ENCODE peak calls at places on chromosomes 3 and 15, in eight cellular contexts. One of them, this sample, is unnamed.

GRCh38 chr3:175200391-175200790 is 341.3 kb downstream of the NAALADL2 start:
- DNase-seq in hepatocyte: no peak
- DNase-seq in endothelial cell: no peak
- DNase-seq in progenitor cell of endocrine pancreas: no peak
- DNase-seq in CD8-positive, alpha-beta T cell: no peak
- DNase-seq in bronchial epithelial cell: no peak
- DNase-seq in kidney: no peak
- DNase-seq in upper lobe of right lung: no peak
- DNase-seq in this sample: no peak

GRCh38 chr3:159992601-159993000 is 4.0 kb downstream of the IL12A start:
- DNase-seq in hepatocyte: no peak
- DNase-seq in endothelial cell: no peak
- DNase-seq in progenitor cell of endocrine pancreas: no peak
- DNase-seq in CD8-positive, alpha-beta T cell: no peak
- DNase-seq in bronchial epithelial cell: no peak
- DNase-seq in kidney: no peak
- DNase-seq in upper lobe of right lung: no peak
- DNase-seq in this sample: no peak

GRCh38 chr3:40649346-40649745 is 124.6 kb downstream of the ZNF621 start:
- DNase-seq in hepatocyte: no peak
- DNase-seq in endothelial cell: no peak
- DNase-seq in progenitor cell of endocrine pancreas: no peak
- DNase-seq in CD8-positive, alpha-beta T cell: no peak
- DNase-seq in bronchial epithelial cell: peak; percentile 81
- DNase-seq in kidney: no peak
- DNase-seq in upper lobe of right lung: no peak
- DNase-seq in this sample: no peak

GRCh38 chr3:139216958-139217357 is 126.9 kb upstream of the MRPS22 start:
- DNase-seq in hepatocyte: no peak
- DNase-seq in endothelial cell: no peak
- DNase-seq in progenitor cell of endocrine pancreas: no peak
- DNase-seq in CD8-positive, alpha-beta T cell: no peak
- DNase-seq in bronchial epithelial cell: no peak
- DNase-seq in kidney: no peak
- DNase-seq in upper lobe of right lung: no peak
- DNase-seq in this sample: no peak

GRCh38 chr15:69852482-69853275 is 245.0 kb downstream of the TLE3 start:
- DNase-seq in hepatocyte: no peak
- DNase-seq in endothelial cell: no peak
- DNase-seq in progenitor cell of endocrine pancreas: no peak
- DNase-seq in CD8-positive, alpha-beta T cell: no peak
- DNase-seq in bronchial epithelial cell: no peak
- DNase-seq in kidney: no peak
- DNase-seq in upper lobe of right lung: no peak
- DNase-seq in this sample: no peak

GRCh38 chr3:37974121-37974927 is 16.3 kb upstream of the VILL start:
- DNase-seq in hepatocyte: peak; percentile 82
- DNase-seq in endothelial cell: peak; percentile 77
- DNase-seq in progenitor cell of endocrine pancreas: peak; percentile 59
- DNase-seq in CD8-positive, alpha-beta T cell: peak; percentile 42
- DNase-seq in bronchial epithelial cell: peak; percentile 49
- DNase-seq in kidney: no peak
- DNase-seq in upper lobe of right lung: peak; percentile 79
- DNase-seq in this sample: peak; percentile 57

GRCh38 chr3:60282840-60283239 is 968.4 kb downstream of the FHIT start:
- DNase-seq in hepatocyte: no peak
- DNase-seq in endothelial cell: no peak
- DNase-seq in progenitor cell of endocrine pancreas: no peak
- DNase-seq in CD8-positive, alpha-beta T cell: no peak
- DNase-seq in bronchial epithelial cell: no peak
- DNase-seq in kidney: no peak
- DNase-seq in upper lobe of right lung: no peak
- DNase-seq in this sample: no peak

GRCh38 chr15:78131295-78132021 is at the start of gene CIB2:
- DNase-seq in hepatocyte: peak; percentile 93
- DNase-seq in endothelial cell: peak; percentile 89
- DNase-seq in progenitor cell of endocrine pancreas: peak; percentile 89
- DNase-seq in CD8-positive, alpha-beta T cell: peak; percentile 47
- DNase-seq in bronchial epithelial cell: no peak
- DNase-seq in kidney: peak; percentile 91
- DNase-seq in upper lobe of right lung: peak; percentile 86
- DNase-seq in this sample: peak; percentile 72

GRCh38 chr15:68413363-68414255 is 18.4 kb downstream of the ITGA11 start:
- DNase-seq in hepatocyte: no peak
- DNase-seq in endothelial cell: no peak
- DNase-seq in progenitor cell of endocrine pancreas: no peak
- DNase-seq in CD8-positive, alpha-beta T cell: no peak
- DNase-seq in bronchial epithelial cell: no peak
- DNase-seq in kidney: peak; percentile 53
- DNase-seq in upper lobe of right lung: no peak
- DNase-seq in this sample: no peak

GRCh38 chr3:189488241-189488767 is 142.9 kb upstream of the TP63 start:
- DNase-seq in hepatocyte: peak; percentile 54
- DNase-seq in endothelial cell: no peak
- DNase-seq in progenitor cell of endocrine pancreas: no peak
- DNase-seq in CD8-positive, alpha-beta T cell: no peak
- DNase-seq in bronchial epithelial cell: peak; percentile 93
- DNase-seq in kidney: no peak
- DNase-seq in upper lobe of right lung: no peak
- DNase-seq in this sample: no peak

GRCh38 chr3:136753112-136753939 is 1.1 kb upstream of the STAG1 start:
- DNase-seq in hepatocyte: no peak
- DNase-seq in endothelial cell: no peak
- DNase-seq in progenitor cell of endocrine pancreas: no peak
- DNase-seq in CD8-positive, alpha-beta T cell: no peak
- DNase-seq in bronchial epithelial cell: no peak
- DNase-seq in kidney: no peak
- DNase-seq in upper lobe of right lung: no peak
- DNase-seq in this sample: no peak

GRCh38 chr3:38404286-38404685 is 49.4 kb upstream of the ACVR2B start:
- DNase-seq in hepatocyte: peak; percentile 35
- DNase-seq in endothelial cell: no peak
- DNase-seq in progenitor cell of endocrine pancreas: no peak
- DNase-seq in CD8-positive, alpha-beta T cell: no peak
- DNase-seq in bronchial epithelial cell: peak; percentile 38
- DNase-seq in kidney: no peak
- DNase-seq in upper lobe of right lung: no peak
- DNase-seq in this sample: no peak

GRCh38 chr3:155807823-155808222 is 1.7 kb upstream of the C3orf33 start:
- DNase-seq in hepatocyte: no peak
- DNase-seq in endothelial cell: no peak
- DNase-seq in progenitor cell of endocrine pancreas: no peak
- DNase-seq in CD8-positive, alpha-beta T cell: no peak
- DNase-seq in bronchial epithelial cell: no peak
- DNase-seq in kidney: no peak
- DNase-seq in upper lobe of right lung: no peak
- DNase-seq in this sample: no peak

GRCh38 chr3:159865042-159865579 is 123.5 kb upstream of the IL12A start:
- DNase-seq in hepatocyte: no peak
- DNase-seq in endothelial cell: no peak
- DNase-seq in progenitor cell of endocrine pancreas: no peak
- DNase-seq in CD8-positive, alpha-beta T cell: no peak
- DNase-seq in bronchial epithelial cell: no peak
- DNase-seq in kidney: no peak
- DNase-seq in upper lobe of right lung: no peak
- DNase-seq in this sample: no peak

GRCh38 chr15:68374346-68374745 is 57.6 kb downstream of the ITGA11 start:
- DNase-seq in hepatocyte: no peak
- DNase-seq in endothelial cell: no peak
- DNase-seq in progenitor cell of endocrine pancreas: no peak
- DNase-seq in CD8-positive, alpha-beta T cell: no peak
- DNase-seq in bronchial epithelial cell: no peak
- DNase-seq in kidney: no peak
- DNase-seq in upper lobe of right lung: no peak
- DNase-seq in this sample: no peak

GRCh38 chr3:195003006-195003892 is 267.7 kb downstream of the XXYLT1 start:
- DNase-seq in hepatocyte: no peak
- DNase-seq in endothelial cell: no peak
- DNase-seq in progenitor cell of endocrine pancreas: no peak
- DNase-seq in CD8-positive, alpha-beta T cell: no peak
- DNase-seq in bronchial epithelial cell: peak; percentile 35
- DNase-seq in kidney: no peak
- DNase-seq in upper lobe of right lung: peak; percentile 72
- DNase-seq in this sample: no peak

DNA sequence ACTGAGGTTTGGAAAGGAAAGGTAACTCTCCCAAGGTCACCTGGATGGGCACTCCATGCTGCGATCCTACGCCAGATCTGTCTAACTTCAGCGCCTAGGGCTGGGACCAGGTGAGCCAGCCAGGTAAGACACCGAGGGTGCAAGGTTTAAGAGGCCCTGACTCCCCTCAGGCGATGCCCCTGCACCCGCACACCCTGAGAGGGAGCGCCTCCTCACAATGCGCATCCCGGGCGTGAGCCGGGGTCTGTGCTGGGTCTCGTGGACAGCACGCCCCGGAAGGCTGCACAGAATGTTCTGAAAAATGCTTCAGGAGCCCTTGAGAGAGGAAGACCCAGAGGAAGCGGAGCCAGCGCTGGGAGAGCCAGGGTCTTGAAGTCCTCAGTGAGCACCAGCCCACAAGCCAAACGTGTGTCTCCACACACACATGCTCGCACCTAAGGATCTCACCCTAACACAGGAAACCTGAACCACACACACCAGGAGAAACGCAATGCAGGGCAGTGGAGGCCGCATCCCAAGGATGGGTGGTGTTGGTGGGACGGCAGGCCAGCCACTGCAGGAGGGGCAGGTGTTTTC is 142.0 kb downstream of the ADAMTS17 start:
- DNase-seq in hepatocyte: no peak
- DNase-seq in endothelial cell: no peak
- DNase-seq in progenitor cell of endocrine pancreas: no peak
- DNase-seq in CD8-positive, alpha-beta T cell: no peak
- DNase-seq in bronchial epithelial cell: no peak
- DNase-seq in kidney: peak; percentile 60
- DNase-seq in upper lobe of right lung: no peak
- DNase-seq in this sample: no peak
- TF ChIP-seq CTCF in hepatocyte: no peak
- TF ChIP-seq CTCF in endothelial cell: no peak
- TF ChIP-seq CTCF in progenitor cell of endocrine pancreas: no peak
- TF ChIP-seq CTCF in CD8-positive, alpha-beta T cell: no peak
- TF ChIP-seq CTCF in bronchial epithelial cell: no peak
- TF ChIP-seq CTCF in kidney: no peak
- TF ChIP-seq CTCF in upper lobe of right lung: no peak
- TF ChIP-seq CTCF in this sample: no peak

DNA sequence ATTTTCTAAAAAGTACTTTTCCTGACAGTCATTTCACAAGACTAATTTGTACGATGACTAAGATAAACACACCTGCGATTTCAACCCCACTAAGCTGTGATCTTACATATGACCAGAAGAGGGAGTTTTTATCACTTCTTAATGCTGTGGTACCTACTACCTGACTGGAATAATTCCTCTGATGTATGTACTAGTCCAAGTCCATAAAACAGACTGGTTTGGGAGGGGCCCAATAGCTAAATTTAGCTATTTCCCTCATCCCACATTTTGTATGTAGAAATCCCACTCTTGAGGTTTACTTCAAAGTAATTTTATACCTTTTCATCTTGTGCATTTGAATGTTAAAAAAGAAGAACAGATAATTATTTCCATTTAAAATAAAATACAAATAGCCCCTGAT is 49.7 kb upstream of the SCAANT1 start:
- DNase-seq in hepatocyte: peak; percentile 60
- DNase-seq in endothelial cell: no peak
- DNase-seq in progenitor cell of endocrine pancreas: no peak
- DNase-seq in CD8-positive, alpha-beta T cell: no peak
- DNase-seq in bronchial epithelial cell: peak; percentile 82
- DNase-seq in kidney: no peak
- DNase-seq in upper lobe of right lung: no peak
- DNase-seq in this sample: no peak
- TF ChIP-seq CTCF in hepatocyte: peak; percentile 58
- TF ChIP-seq CTCF in endothelial cell: peak; percentile 84
- TF ChIP-seq CTCF in progenitor cell of endocrine pancreas: peak; percentile 72
- TF ChIP-seq CTCF in CD8-positive, alpha-beta T cell: peak; percentile 83
- TF ChIP-seq CTCF in bronchial epithelial cell: peak; percentile 50
- TF ChIP-seq CTCF in kidney: peak; percentile 66
- TF ChIP-seq CTCF in upper lobe of right lung: peak; percentile 78
- TF ChIP-seq CTCF in this sample: peak; percentile 80

GRCh38 chr3:48408823-48409281 is 21.0 kb downstream of the PLXNB1 start:
- DNase-seq in hepatocyte: no peak
- DNase-seq in endothelial cell: no peak
- DNase-seq in progenitor cell of endocrine pancreas: peak; percentile 5
- DNase-seq in CD8-positive, alpha-beta T cell: no peak
- DNase-seq in bronchial epithelial cell: no peak
- DNase-seq in kidney: no peak
- DNase-seq in upper lobe of right lung: peak; percentile 44
- DNase-seq in this sample: peak; percentile 6
- TF ChIP-seq CTCF in hepatocyte: no peak
- TF ChIP-seq CTCF in endothelial cell: no peak
- TF ChIP-seq CTCF in progenitor cell of endocrine pancreas: no peak
- TF ChIP-seq CTCF in CD8-positive, alpha-beta T cell: no peak
- TF ChIP-seq CTCF in bronchial epithelial cell: no peak
- TF ChIP-seq CTCF in kidney: no peak
- TF ChIP-seq CTCF in upper lobe of right lung: no peak
- TF ChIP-seq CTCF in this sample: no peak

GRCh38 chr3:184584001-184584891 is 22.7 kb downstream of the EPHB3 start:
- DNase-seq in hepatocyte: no peak
- DNase-seq in endothelial cell: peak; percentile 49
- DNase-seq in progenitor cell of endocrine pancreas: no peak
- DNase-seq in CD8-positive, alpha-beta T cell: no peak
- DNase-seq in bronchial epithelial cell: no peak
- DNase-seq in kidney: no peak
- DNase-seq in upper lobe of right lung: no peak
- DNase-seq in this sample: no peak
- TF ChIP-seq CTCF in hepatocyte: peak; percentile 46
- TF ChIP-seq CTCF in endothelial cell: no peak
- TF ChIP-seq CTCF in progenitor cell of endocrine pancreas: peak; percentile 56
- TF ChIP-seq CTCF in CD8-positive, alpha-beta T cell: no peak
- TF ChIP-seq CTCF in bronchial epithelial cell: peak; percentile 37
- TF ChIP-seq CTCF in kidney: peak; percentile 33
- TF ChIP-seq CTCF in upper lobe of right lung: peak; percentile 18
- TF ChIP-seq CTCF in this sample: no peak

DNA sequence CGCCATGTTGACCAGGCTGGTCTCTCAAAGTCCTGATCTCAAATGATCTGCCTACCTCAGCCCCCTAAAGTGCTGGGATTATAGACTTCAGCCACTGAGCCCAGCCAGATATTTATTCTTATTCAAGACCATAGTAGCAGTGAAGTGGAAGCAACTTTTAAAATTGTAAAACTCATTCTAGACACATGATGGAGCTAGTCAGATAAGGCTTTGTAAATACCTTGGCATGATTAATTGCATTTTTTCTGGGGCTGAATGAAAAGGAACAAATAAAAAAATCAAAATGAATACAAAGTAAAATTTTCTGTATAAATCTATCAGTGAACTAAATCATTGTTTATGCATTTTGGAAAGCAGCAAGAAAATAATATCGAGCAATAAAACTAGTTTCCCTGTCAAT is 4.1 kb upstream of the MYO1E start:
- DNase-seq in hepatocyte: no peak
- DNase-seq in endothelial cell: no peak
- DNase-seq in progenitor cell of endocrine pancreas: no peak
- DNase-seq in CD8-positive, alpha-beta T cell: no peak
- DNase-seq in bronchial epithelial cell: no peak
- DNase-seq in kidney: no peak
- DNase-seq in upper lobe of right lung: no peak
- DNase-seq in this sample: no peak
- TF ChIP-seq CTCF in hepatocyte: peak; percentile 17
- TF ChIP-seq CTCF in endothelial cell: no peak
- TF ChIP-seq CTCF in progenitor cell of endocrine pancreas: no peak
- TF ChIP-seq CTCF in CD8-positive, alpha-beta T cell: no peak
- TF ChIP-seq CTCF in bronchial epithelial cell: no peak
- TF ChIP-seq CTCF in kidney: no peak
- TF ChIP-seq CTCF in upper lobe of right lung: peak; percentile 8
- TF ChIP-seq CTCF in this sample: no peak

GRCh38 chr3:63661242-63661641 is 8.8 kb downstream of the SNTN start:
- DNase-seq in hepatocyte: no peak
- DNase-seq in endothelial cell: no peak
- DNase-seq in progenitor cell of endocrine pancreas: no peak
- DNase-seq in CD8-positive, alpha-beta T cell: no peak
- DNase-seq in bronchial epithelial cell: peak; percentile 18
- DNase-seq in kidney: no peak
- DNase-seq in upper lobe of right lung: no peak
- DNase-seq in this sample: no peak
- TF ChIP-seq CTCF in hepatocyte: no peak
- TF ChIP-seq CTCF in endothelial cell: no peak
- TF ChIP-seq CTCF in progenitor cell of endocrine pancreas: peak; percentile 40
- TF ChIP-seq CTCF in CD8-positive, alpha-beta T cell: no peak
- TF ChIP-seq CTCF in bronchial epithelial cell: no peak
- TF ChIP-seq CTCF in kidney: no peak
- TF ChIP-seq CTCF in upper lobe of right lung: no peak
- TF ChIP-seq CTCF in this sample: no peak